ENCODE peak calls at places on chromosome 12, in five cellular contexts. One of them, this sample, is unnamed.

GRCh38 chr12:11834104-11834812 is 184.8 kb downstream of the ETV6 start:
- DNase-seq in GM12878: no peak
- DNase-seq in HepG2: no peak
- DNase-seq in A549: no peak
- DNase-seq in K562: no peak
- DNase-seq in this sample: no peak

GRCh38 chr12:39272934-39273770 is 169.8 kb downstream of the KIF21A start:
- DNase-seq in GM12878: no peak
- DNase-seq in A549: peak
- DNase-seq in K562: peak
- DNase-seq in HepG2: peak
- DNase-seq in this sample: peak

GRCh38 chr12:98002887-98003493 is 512.4 kb upstream of the TMPO start:
- DNase-seq in HepG2: peak
- DNase-seq in K562: peak
- DNase-seq in GM12878: no peak
- DNase-seq in A549: peak
- DNase-seq in this sample: peak

GRCh38 chr12:132178314-132178713 is 34.1 kb downstream of the NOC4L start:
- DNase-seq in HepG2: no peak
- DNase-seq in K562: no peak
- DNase-seq in GM12878: no peak
- DNase-seq in A549: no peak
- DNase-seq in this sample: no peak

GRCh38 chr12:5191803-5192538 is 148.3 kb downstream of the KCNA5 start:
- DNase-seq in GM12878: no peak
- DNase-seq in HepG2: no peak
- DNase-seq in A549: no peak
- DNase-seq in K562: no peak
- DNase-seq in this sample: no peak

GRCh38 chr12:108667349-108667748 is 33.7 kb upstream of the SELPLG start:
- DNase-seq in HepG2: peak
- DNase-seq in K562: no peak
- DNase-seq in A549: no peak
- DNase-seq in GM12878: no peak
- DNase-seq in this sample: no peak

GRCh38 chr12:3704512-3705348 is 48.2 kb downstream of the CRACR2A start:
- DNase-seq in HepG2: no peak
- DNase-seq in K562: no peak
- DNase-seq in A549: no peak
- DNase-seq in GM12878: no peak
- DNase-seq in this sample: no peak

GRCh38 chr12:121776190-121777098 is 17.0 kb downstream of the RHOF start:
- DNase-seq in GM12878: no peak
- DNase-seq in HepG2: no peak
- DNase-seq in A549: peak
- DNase-seq in K562: peak
- DNase-seq in this sample: no peak

GRCh38 chr12:113697646-113698504 is 226.2 kb upstream of the LHX5 start:
- DNase-seq in HepG2: no peak
- DNase-seq in K562: no peak
- DNase-seq in GM12878: no peak
- DNase-seq in A549: no peak
- DNase-seq in this sample: peak

GRCh38 chr12:110819150-110819549 is 27.6 kb upstream of the CCDC63 start:
- DNase-seq in GM12878: no peak
- DNase-seq in A549: no peak
- DNase-seq in K562: no peak
- DNase-seq in HepG2: no peak
- DNase-seq in this sample: no peak

GRCh38 chr12:3564411-3564810 is 73.4 kb downstream of the PRMT8 start:
- DNase-seq in K562: no peak
- DNase-seq in GM12878: no peak
- DNase-seq in HepG2: no peak
- DNase-seq in A549: no peak
- DNase-seq in this sample: no peak

GRCh38 chr12:30420561-30420960 is 275.1 kb downstream of the IPO8 start:
- DNase-seq in A549: no peak
- DNase-seq in GM12878: no peak
- DNase-seq in HepG2: no peak
- DNase-seq in K562: no peak
- DNase-seq in this sample: no peak

GRCh38 chr12:102543494-102543893 is 63.1 kb upstream of the IGF1 start:
- DNase-seq in K562: no peak
- DNase-seq in HepG2: no peak
- DNase-seq in GM12878: no peak
- DNase-seq in A549: no peak
- DNase-seq in this sample: no peak

GRCh38 chr12:6154730-6155459 is 30.4 kb upstream of the VWF start:
- DNase-seq in K562: no peak
- DNase-seq in A549: no peak
- DNase-seq in HepG2: no peak
- DNase-seq in GM12878: no peak
- DNase-seq in this sample: no peak

GRCh38 chr12:98869886-98870285 is 224.8 kb downstream of the APAF1 start:
- DNase-seq in HepG2: no peak
- DNase-seq in A549: no peak
- DNase-seq in GM12878: no peak
- DNase-seq in K562: no peak
- DNase-seq in this sample: no peak

GRCh38 chr12:1908758-1909157 is 9.7 kb downstream of the CACNA2D4 start:
- DNase-seq in K562: no peak
- DNase-seq in HepG2: no peak
- DNase-seq in GM12878: no peak
- DNase-seq in A549: no peak
- DNase-seq in this sample: no peak

GRCh38 chr12:79373896-79374499 is 316.8 kb downstream of the PAWR start:
- DNase-seq in A549: peak
- DNase-seq in GM12878: no peak
- DNase-seq in K562: peak
- DNase-seq in HepG2: peak
- DNase-seq in this sample: no peak

GRCh38 chr12:3418609-3419469 is 72.2 kb upstream of the PRMT8 start:
- DNase-seq in K562: no peak
- DNase-seq in GM12878: no peak
- DNase-seq in HepG2: no peak
- DNase-seq in A549: no peak
- DNase-seq in this sample: no peak

GRCh38 chr12:52037248-52037861 is 13.9 kb upstream of the NR4A1 start:
- DNase-seq in HepG2: no peak
- DNase-seq in K562: peak
- DNase-seq in GM12878: no peak
- DNase-seq in A549: no peak
- DNase-seq in this sample: peak

GRCh38 chr12:97941686-97942354 is 479.2 kb downstream of the RMST start:
- DNase-seq in A549: peak
- DNase-seq in K562: no peak
- DNase-seq in GM12878: no peak
- DNase-seq in HepG2: peak
- DNase-seq in this sample: no peak

GRCh38 chr12:3464561-3464960 is 26.4 kb upstream of the PRMT8 start:
- DNase-seq in HepG2: no peak
- DNase-seq in GM12878: no peak
- DNase-seq in A549: no peak
- DNase-seq in K562: peak
- DNase-seq in this sample: no peak

GRCh38 chr12:9729082-9729481 is 3.8 kb downstream of the CLECL1 start:
- DNase-seq in K562: no peak
- DNase-seq in GM12878: no peak
- DNase-seq in HepG2: no peak
- DNase-seq in A549: no peak
- DNase-seq in this sample: no peak

GRCh38 chr12:93127582-93128331 is 198.7 kb upstream of the EEA1 start:
- DNase-seq in K562: peak
- DNase-seq in HepG2: peak
- DNase-seq in GM12878: no peak
- DNase-seq in A549: peak
- DNase-seq in this sample: no peak

GRCh38 chr12:3364226-3364625 is 126.8 kb upstream of the PRMT8 start:
- DNase-seq in A549: no peak
- DNase-seq in K562: no peak
- DNase-seq in HepG2: no peak
- DNase-seq in GM12878: no peak
- DNase-seq in this sample: no peak

GRCh38 chr12:98838282-98838681 is 193.2 kb downstream of the APAF1 start:
- DNase-seq in GM12878: no peak
- DNase-seq in A549: peak
- DNase-seq in HepG2: no peak
- DNase-seq in K562: no peak
- DNase-seq in this sample: no peak

GRCh38 chr12:9260931-9261330 is 52.7 kb upstream of the PZP start:
- DNase-seq in A549: no peak
- DNase-seq in K562: no peak
- DNase-seq in GM12878: no peak
- DNase-seq in HepG2: no peak
- DNase-seq in this sample: no peak

GRCh38 chr12:67826946-67827719 is 162.1 kb upstream of the IFNG-AS1 start:
- DNase-seq in GM12878: no peak
- DNase-seq in K562: no peak
- DNase-seq in HepG2: no peak
- DNase-seq in A549: peak
- DNase-seq in this sample: no peak

GRCh38 chr12:53224897-53225634 is 6.9 kb downstream of the RARG start:
- DNase-seq in GM12878: no peak
- DNase-seq in A549: no peak
- DNase-seq in K562: no peak
- DNase-seq in HepG2: no peak
- DNase-seq in this sample: no peak

GRCh38 chr12:91778938-91779400 is 366.7 kb downstream of the BTG1 start:
- DNase-seq in K562: peak
- DNase-seq in A549: peak
- DNase-seq in GM12878: peak
- DNase-seq in HepG2: peak
- DNase-seq in this sample: no peak

GRCh38 chr12:92702754-92703679 is at the start of gene PLEKHG7:
- DNase-seq in HepG2: peak
- DNase-seq in A549: peak
- DNase-seq in GM12878: peak
- DNase-seq in K562: no peak
- DNase-seq in this sample: no peak

GRCh38 chr12:96036765-96037455 is 1.5 kb upstream of the LTA4H start:
- DNase-seq in A549: no peak
- DNase-seq in GM12878: no peak
- DNase-seq in K562: no peak
- DNase-seq in HepG2: no peak
- DNase-seq in this sample: no peak

GRCh38 chr12:29610473-29611174 is 113.1 kb upstream of the OVCH1 start:
- DNase-seq in HepG2: no peak
- DNase-seq in K562: no peak
- DNase-seq in A549: no peak
- DNase-seq in GM12878: no peak
- DNase-seq in this sample: no peak

GRCh38 chr12:55931317-55931779 is 386 bp downstream of the DGKA start:
- DNase-seq in HepG2: no peak
- DNase-seq in K562: no peak
- DNase-seq in GM12878: no peak
- DNase-seq in A549: no peak
- DNase-seq in this sample: peak
- TF ChIP-seq HDAC2 in HepG2: no peak
- TF ChIP-seq HDAC2 in K562: no peak
- TF ChIP-seq HDAC2 in GM12878: no peak
- TF ChIP-seq HDAC2 in A549: no peak
- TF ChIP-seq HDAC2 in this sample: no peak

DNA sequence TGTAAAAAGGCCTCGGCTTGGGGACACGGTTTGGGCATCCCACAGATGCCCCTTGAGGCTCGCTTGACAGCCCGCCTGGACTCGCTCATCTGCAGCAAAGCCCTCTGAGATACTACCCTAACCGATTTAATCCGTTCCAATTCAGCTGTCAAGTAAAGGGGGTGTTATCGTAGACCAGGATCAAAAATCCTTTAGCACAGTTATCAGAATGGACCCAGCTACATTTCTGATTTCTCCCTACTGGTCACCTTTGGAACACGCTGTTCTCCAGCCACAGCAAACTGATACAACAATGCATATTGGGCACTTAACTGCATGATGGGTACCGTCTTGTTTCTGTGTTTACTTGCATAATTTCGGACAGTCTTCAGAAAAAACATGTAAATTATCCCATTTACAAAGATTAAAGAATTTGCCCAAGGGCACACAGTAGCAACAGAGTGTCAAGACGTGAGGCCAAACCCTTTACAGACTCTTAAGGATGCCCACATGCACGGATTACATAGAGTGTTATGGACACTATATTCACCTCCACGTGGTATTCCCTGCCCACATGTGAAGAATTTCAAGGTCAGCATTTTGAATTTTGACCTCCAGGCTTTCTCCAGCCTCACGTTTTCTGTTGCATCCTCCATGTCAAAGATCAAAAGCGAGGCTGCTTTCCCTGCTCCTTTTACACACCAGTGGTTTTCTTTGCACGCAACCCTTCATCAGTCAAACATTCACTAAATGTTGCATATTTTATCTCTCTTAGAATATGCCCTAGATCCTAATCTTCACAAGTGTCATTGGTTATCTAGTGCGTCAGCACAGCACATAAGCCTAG is 3.2 kb upstream of the DUSP6 start:
- DNase-seq in HepG2: peak
- DNase-seq in A549: no peak
- DNase-seq in GM12878: no peak
- DNase-seq in K562: no peak
- DNase-seq in this sample: no peak
- TF ChIP-seq HDAC2 in HepG2: peak
- TF ChIP-seq HDAC2 in A549: no peak
- TF ChIP-seq HDAC2 in GM12878: no peak
- TF ChIP-seq HDAC2 in K562: no peak
- TF ChIP-seq HDAC2 in this sample: no peak

DNA sequence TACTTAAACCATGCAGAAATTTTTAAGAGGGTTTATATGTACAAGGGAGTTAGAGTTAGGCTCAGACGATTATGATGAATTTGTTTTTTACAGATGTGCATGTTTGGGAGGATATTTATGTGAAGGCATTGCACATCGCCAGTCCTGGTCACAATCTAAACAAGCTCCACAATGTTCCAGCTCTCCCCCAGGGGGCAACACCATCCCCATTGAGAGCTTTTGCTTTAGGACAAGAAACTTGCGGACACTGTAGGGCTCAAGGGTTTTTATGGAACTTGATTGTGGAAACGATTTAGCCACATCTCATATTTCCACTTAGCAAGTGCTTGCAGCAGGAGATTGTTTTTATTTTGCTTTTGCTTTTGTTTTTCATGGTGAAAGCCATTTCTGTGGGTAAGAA is 276.8 kb upstream of the SRRM4 start:
- DNase-seq in K562: no peak
- DNase-seq in GM12878: no peak
- DNase-seq in A549: peak
- DNase-seq in HepG2: peak
- DNase-seq in this sample: no peak
- TF ChIP-seq HDAC2 in K562: no peak
- TF ChIP-seq HDAC2 in GM12878: no peak
- TF ChIP-seq HDAC2 in A549: no peak
- TF ChIP-seq HDAC2 in HepG2: no peak
- TF ChIP-seq HDAC2 in this sample: no peak

DNA sequence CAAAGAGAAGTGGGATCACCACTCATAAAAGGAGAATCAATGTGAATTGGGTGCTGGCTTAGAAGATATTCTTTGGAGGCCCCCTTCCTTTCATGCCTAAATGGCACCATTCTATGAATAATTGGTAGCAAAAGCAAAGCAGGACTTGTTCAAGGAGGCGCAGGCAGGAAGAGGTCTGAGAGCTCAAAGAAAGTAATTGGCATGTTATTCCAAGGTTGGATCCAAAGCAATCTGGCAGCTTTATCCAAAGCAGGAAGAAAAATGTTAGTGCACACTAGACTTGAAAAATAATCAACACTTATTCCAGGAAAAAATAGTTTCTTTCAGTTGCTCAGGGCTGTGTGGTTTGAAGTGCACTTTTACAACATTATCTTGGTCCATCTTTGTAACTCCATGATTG is 326.4 kb downstream of the NUAK1 start:
- DNase-seq in A549: no peak
- DNase-seq in K562: no peak
- DNase-seq in HepG2: no peak
- DNase-seq in GM12878: no peak
- DNase-seq in this sample: no peak
- TF ChIP-seq HDAC2 in A549: no peak
- TF ChIP-seq HDAC2 in K562: no peak
- TF ChIP-seq HDAC2 in HepG2: no peak
- TF ChIP-seq HDAC2 in GM12878: no peak
- TF ChIP-seq HDAC2 in this sample: no peak